ENCODE peak calls at places on chromosomes 13 and 19, in four cellular contexts. H, X, Y and M are unnamed samples.

GRCh38 chr13:28137556-28137955 is 789 bp upstream of the PAN3 start:
- DNase-seq in H (no peak), X (no peak), Y (no peak), M (no peak)

GRCh38 chr19:46489445-46490272 is 6.0 kb downstream of the PNMA8B start:
- DNase-seq in H (peak; percentile 62), X (peak; percentile 74), Y (peak; percentile 75), M (no peak)

GRCh38 chr13:35881360-35881759 is 249.8 kb downstream of the DCLK1 start:
- DNase-seq in H (peak; percentile 39), X (no peak), Y (no peak), M (no peak)

GRCh38 chr19:19615086-19615485 is 3.4 kb downstream of the PBX4 start:
- DNase-seq in H (peak; percentile 46), X (no peak), Y (peak; percentile 25), M (no peak)

GRCh38 chr19:13784731-13785452 is 10.4 kb upstream of the ZSWIM4 start:
- DNase-seq in H (peak; percentile 58), X (peak; percentile 88), Y (peak; percentile 66), M (no peak)

GRCh38 chr19:52336976-52337375 is 933 bp downstream of the ZNF610 start:
- DNase-seq in H (peak; percentile 27), X (no peak), Y (peak; percentile 33), M (no peak)

GRCh38 chr13:113532156-113532806 is 41.8 kb upstream of the DCUN1D2 start:
- DNase-seq in H (peak; percentile 31), X (peak; percentile 58), Y (no peak), M (peak; percentile 63)

GRCh38 chr13:111629933-111630332 is 309.5 kb downstream of the TEX29 start:
- DNase-seq in H (no peak), X (no peak), Y (no peak), M (no peak)

GRCh38 chr19:49558591-49558990 is 21.8 kb downstream of the NOSIP start:
- DNase-seq in H (no peak), X (no peak), Y (no peak), M (no peak)

GRCh38 chr13:100089633-100090032 is 740 bp downstream of the PCCA start:
- DNase-seq in H (peak; percentile 34), X (no peak), Y (peak; percentile 35), M (no peak)

GRCh38 chr19:4208385-4209094 is 20.8 kb upstream of the EBI3 start:
- DNase-seq in H (peak; percentile 43), X (peak; percentile 64), Y (peak; percentile 39), M (no peak)

GRCh38 chr19:47157455-47158321 is 27.1 kb downstream of the SAE1 start:
- DNase-seq in H (peak; percentile 72), X (peak; percentile 67), Y (peak; percentile 47), M (peak; percentile 73)

GRCh38 chr19:39247701-39248664 is 673 bp downstream of the IFNL4 start:
- DNase-seq in H (no peak), X (peak; percentile 69), Y (no peak), M (no peak)

GRCh38 chr13:27289016-27289665 is 18.5 kb downstream of the RASL11A start:
- DNase-seq in H (no peak), X (no peak), Y (no peak), M (no peak)

GRCh38 chr19:39327990-39328705 is 7.5 kb upstream of the LRFN1 start:
- DNase-seq in H (peak; percentile 53), X (peak; percentile 99), Y (peak; percentile 65), M (peak; percentile 83)

GRCh38 chr19:56927294-56927693 is 86.8 kb upstream of the PEG3 start:
- DNase-seq in H (no peak), X (no peak), Y (no peak), M (no peak)

GRCh38 chr19:51354103-51354741 is 12.0 kb downstream of the ETFB start:
- DNase-seq in H (no peak), X (no peak), Y (no peak), M (no peak)

GRCh38 chr13:24503376-24503690 is 9.2 kb downstream of the PARP4 start:
- DNase-seq in H (no peak), X (no peak), Y (no peak), M (no peak)

GRCh38 chr19:31348416-31349159 is 648 bp downstream of the TSHZ3 start:
- DNase-seq in H (no peak), X (peak; percentile 54), Y (peak; percentile 56), M (no peak)

GRCh38 chr19:30202060-30202600 is 170.1 kb upstream of the ZNF536 start:
- DNase-seq in H (no peak), X (peak; percentile 29), Y (no peak), M (no peak)

GRCh38 chr13:113820813-113821651 is 42.8 kb downstream of the GAS6 start:
- DNase-seq in H (peak; percentile 99), X (no peak), Y (peak; percentile 99), M (no peak)

GRCh38 chr19:42274065-42274682 is 5.1 kb downstream of the CIC start:
- DNase-seq in H (no peak), X (no peak), Y (no peak), M (no peak)

GRCh38 chr19:44720945-44721344 is 22.0 kb downstream of the CEACAM16 start:
- DNase-seq in H (no peak), X (no peak), Y (no peak), M (no peak)

GRCh38 chr19:29266001-29266400 is 53.0 kb upstream of the UQCRFS1 start:
- DNase-seq in H (no peak), X (no peak), Y (no peak), M (no peak)

GRCh38 chr19:46373573-46374359 is 26.9 kb downstream of the PPP5C start:
- DNase-seq in H (peak; percentile 50), X (peak; percentile 73), Y (peak; percentile 42), M (peak; percentile 20)

GRCh38 chr13:26628706-26629105 is 71.2 kb downstream of the WASF3 start:
- DNase-seq in H (peak; percentile 40), X (no peak), Y (no peak), M (no peak)

GRCh38 chr13:27942972-27943371 is 23.2 kb downstream of the PDX1 start:
- DNase-seq in H (no peak), X (no peak), Y (no peak), M (no peak)

GRCh38 chr19:13337181-13337580 is 169.1 kb downstream of the CACNA1A start:
- DNase-seq in H (no peak), X (no peak), Y (no peak), M (no peak)

GRCh38 chr13:76643596-76643995 is 242.6 kb downstream of the KCTD12 start:
- DNase-seq in H (no peak), X (no peak), Y (no peak), M (no peak)

GRCh38 chr13:76644906-76645305 is 241.3 kb downstream of the KCTD12 start:
- DNase-seq in H (no peak), X (no peak), Y (no peak), M (no peak)

GRCh38 chr13:76646946-76647345 is 239.3 kb downstream of the KCTD12 start:
- DNase-seq in H (peak; percentile 4), X (no peak), Y (no peak), M (no peak)

DNA sequence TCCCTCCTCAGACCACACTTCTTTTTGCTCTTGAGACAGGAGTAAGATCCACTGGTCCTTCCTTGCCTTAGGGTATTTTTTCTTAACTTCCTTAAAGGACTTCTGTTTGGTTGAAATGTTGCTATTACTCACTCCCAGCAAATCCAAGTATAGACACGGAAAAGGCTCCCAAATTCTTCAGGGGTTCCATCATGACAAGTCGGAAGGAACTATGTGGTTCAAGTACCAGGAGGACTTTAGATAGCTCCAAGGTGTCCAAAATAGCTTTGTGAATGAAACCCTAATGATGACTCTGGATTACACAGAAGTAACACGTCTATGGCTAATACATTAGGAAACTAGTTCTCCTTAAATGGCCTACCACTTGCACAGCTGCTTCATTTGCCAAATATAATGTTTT is 238.7 kb downstream of the KCTD12 start:
- DNase-seq in H (peak; percentile 16), X (no peak), Y (peak; percentile 28), M (no peak)
- H2BK5ac ChIP-seq in H (no peak overlapping the region), X (no peak overlapping the region), Y (no peak overlapping the region), M (no peak overlapping the region)

GRCh38 chr19:17972230-17972629 is 5.3 kb downstream of the KCNN1 start:
- DNase-seq in H (no peak), X (no peak), Y (no peak), M (no peak)

GRCh38 chr19:17966497-17967257 is at the start of gene KCNN1:
- DNase-seq in H (no peak), X (peak; percentile 83), Y (no peak), M (no peak)

GRCh38 chr19:17968376-17968775 is 1.5 kb downstream of the KCNN1 start:
- DNase-seq in H (no peak), X (no peak), Y (no peak), M (no peak)

GRCh38 chr19:17967258-17968051 is 548 bp downstream of the KCNN1 start:
- DNase-seq in H (no peak), X (peak; percentile 57), Y (no peak), M (no peak)

DNA sequence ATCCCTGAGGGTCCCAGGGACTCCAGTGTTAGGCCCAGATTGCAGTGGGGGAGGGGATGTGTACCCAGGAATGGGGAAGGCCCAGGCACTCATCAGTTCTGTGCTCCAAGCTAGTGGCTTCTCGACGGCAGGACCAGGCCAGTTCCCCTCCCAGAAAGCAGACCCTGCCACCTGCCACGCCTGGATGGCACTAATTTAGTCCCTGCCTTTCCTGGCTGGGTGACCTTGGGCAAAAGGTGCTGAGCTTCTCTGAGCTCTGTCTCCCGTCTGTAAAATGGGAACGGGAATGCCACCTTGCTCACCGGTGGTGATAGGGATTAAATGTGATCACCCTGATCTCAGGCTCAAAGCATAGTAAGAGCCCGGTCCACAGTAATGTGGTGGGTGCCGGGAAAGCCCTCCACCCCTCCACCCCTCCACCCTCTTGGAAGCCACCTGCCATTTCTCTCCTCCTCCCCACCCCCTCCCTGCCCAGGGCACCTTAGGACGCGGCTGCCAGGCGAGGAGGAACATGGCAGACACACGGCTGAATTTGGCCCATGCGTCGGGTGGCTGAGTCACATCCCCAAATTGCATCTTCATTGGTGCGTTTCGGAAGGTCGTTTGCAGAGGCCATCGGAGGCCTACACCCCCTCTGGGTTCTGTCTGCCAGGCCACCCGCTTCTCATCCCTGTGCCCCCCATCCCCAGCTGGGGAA is 2.3 kb downstream of the KCNN1 start:
- DNase-seq in H (no peak), X (no peak), Y (no peak), M (no peak)
- H2AFZ ChIP-seq in H (no peak overlapping the region), X (no peak overlapping the region), Y (no peak overlapping the region), M (no peak overlapping the region)

GRCh38 chr19:6343462-6343861 is 10.1 kb upstream of the ACER1 start:
- DNase-seq in H (no peak), X (no peak), Y (no peak), M (no peak)

GRCh38 chr19:6334490-6335285 is 1.3 kb upstream of the ACER1 start:
- DNase-seq in H (no peak), X (no peak), Y (no peak), M (no peak)

DNA sequence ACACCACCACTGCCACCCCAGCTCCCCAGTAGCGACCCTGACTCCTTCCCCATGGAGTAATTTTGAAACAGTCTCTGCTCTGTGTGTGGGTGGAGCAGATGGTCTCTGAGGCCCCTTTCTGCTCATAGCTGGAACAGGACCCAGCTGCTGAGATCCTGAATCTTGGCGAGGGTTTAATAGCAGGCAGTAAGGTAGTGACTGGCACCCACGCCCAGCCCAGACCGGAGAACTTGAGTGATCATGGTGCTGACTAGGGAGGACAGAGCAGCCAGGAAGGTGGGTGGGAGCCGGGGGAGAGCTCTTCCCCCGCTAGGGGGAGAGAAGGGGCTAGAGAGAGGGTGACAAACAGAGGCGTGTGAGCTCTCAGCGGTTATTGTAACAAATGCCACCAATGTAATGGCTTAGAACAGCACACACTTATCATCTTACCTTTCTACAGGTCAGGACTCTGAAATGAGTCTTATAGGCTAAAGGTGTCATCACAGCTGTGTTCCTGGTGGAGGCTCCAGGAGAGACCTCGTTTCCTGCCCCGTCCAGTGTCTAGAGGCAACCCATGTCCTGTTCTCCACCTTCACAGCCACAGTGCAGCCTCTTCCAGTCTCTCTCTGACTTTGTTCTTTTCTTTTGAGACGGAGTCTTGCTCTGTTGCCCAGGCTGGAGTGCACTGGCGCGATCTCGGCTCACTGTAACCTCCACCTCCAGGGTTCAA is 7.2 kb upstream of the ACER1 start:
- DNase-seq in H (no peak), X (no peak), Y (no peak), M (no peak)
- H3K4me2 ChIP-seq in H (no peak overlapping the region), X (no peak overlapping the region), Y (no peak overlapping the region), M (no peak overlapping the region)

GRCh38 chr13:110484290-110485048 is 77.1 kb downstream of the RAB20 start:
- DNase-seq in H (no peak), X (no peak), Y (no peak), M (no peak)
- H2BK5ac ChIP-seq in H (peak overlapping the region; percentile 12), X (peak overlapping the region; percentile 97), Y (no peak overlapping the region), M (no peak overlapping the region)